ENCODE peak calls at places on chromosomes 11 and 22, in four cellular contexts. B, F, X and M are unnamed samples.

GRCh38 chr11:2768471-2769408 is 68.9 kb upstream of the KCNQ1OT1 start:
- DNase-seq in X (peak), B (peak), F (peak), M (no peak)

GRCh38 chr11:58659404-58659803 is 36.9 kb downstream of the CNTF start:
- DNase-seq in X (no peak), B (no peak), F (no peak), M (no peak)

GRCh38 chr11:3964056-3964455 is 108.6 kb downstream of the STIM1 start:
- DNase-seq in X (no peak), B (no peak), F (no peak), M (no peak)

GRCh38 chr22:29265929-29266328 is 1.9 kb downstream of the RHBDD3 start:
- DNase-seq in X (no peak), F (no peak), B (no peak), M (no peak)

GRCh38 chr11:64148200-64148916 is 17.6 kb downstream of the MACROD1 start:
- DNase-seq in X (peak), B (peak), F (no peak), M (peak)

GRCh38 chr22:34997921-34998320 is 68.0 kb upstream of the ISX start:
- DNase-seq in F (no peak), X (no peak), B (no peak), M (no peak)

GRCh38 chr22:43343262-43343988 is at the start of gene SCUBE1:
- DNase-seq in F (no peak), X (no peak), B (no peak), M (peak)

GRCh38 chr22:24707477-24707816 is 67.1 kb downstream of the PIWIL3 start:
- DNase-seq in F (no peak), B (no peak), X (no peak), M (no peak)

GRCh38 chr11:119721129-119722120 is 7.6 kb downstream of the NECTIN1 start:
- DNase-seq in X (no peak), F (no peak), B (no peak), M (no peak)

GRCh38 chr11:120512727-120513435 is 1.3 kb downstream of the GRIK4 start:
- DNase-seq in X (no peak), B (no peak), F (peak), M (no peak)

GRCh38 chr22:39350803-39351688 is 1.3 kb downstream of the SYNGR1 start:
- DNase-seq in X (no peak), B (no peak), F (no peak), M (no peak)

GRCh38 chr11:124896821-124897391 is 759 bp downstream of the ROBO4 start:
- DNase-seq in B (no peak), X (peak), F (no peak), M (no peak)

GRCh38 chr22:41779889-41780505 is 20.5 kb upstream of the CCDC134 start:
- DNase-seq in X (no peak), F (no peak), B (no peak), M (no peak)

GRCh38 chr11:26244207-26244606 is 87.7 kb upstream of the ANO3 start:
- DNase-seq in F (no peak), X (no peak), B (no peak), M (no peak)

GRCh38 chr11:5930614-5931013 is 11.4 kb upstream of the OR56A3 start:
- DNase-seq in X (peak), F (no peak), B (no peak), M (no peak)

GRCh38 chr11:86202013-86202336 is 42.6 kb upstream of the EED start:
- DNase-seq in F (no peak), B (no peak), X (no peak), M (no peak)

GRCh38 chr11:84981296-84981695 is 645.8 kb downstream of the DLG2 start:
- DNase-seq in F (no peak), X (no peak), B (no peak), M (no peak)

GRCh38 chr11:112221263-112221835 is 4.9 kb upstream of the PTS start:
- DNase-seq in B (no peak), X (no peak), F (no peak), M (no peak)

GRCh38 chr11:13140028-13140870 is 131.1 kb downstream of the RASSF10 start:
- DNase-seq in F (no peak), X (no peak), B (no peak), M (no peak)

GRCh38 chr22:19843107-19843856 is 11.4 kb downstream of the GNB1L start:
- DNase-seq in F (no peak), B (no peak), X (peak), M (no peak)

GRCh38 chr11:850777-851762 is 8.4 kb downstream of the TSPAN4 start:
- DNase-seq in B (no peak), X (no peak), F (no peak), M (no peak)

GRCh38 chr11:2812371-2812991 is 73.1 kb downstream of the CDKN1C start:
- DNase-seq in X (peak), B (no peak), F (no peak), M (no peak)

GRCh38 chr11:123543796-123544195 is 110.6 kb downstream of the SCN3B start:
- DNase-seq in F (peak), X (no peak), B (no peak), M (no peak)

GRCh38 chr22:30647536-30647935 is 12.0 kb downstream of the SLC35E4 start:
- DNase-seq in F (no peak), X (no peak), B (no peak), M (no peak)

GRCh38 chr11:96341237-96342130 is 1.5 kb downstream of the MAML2 start:
- DNase-seq in X (peak), F (no peak), B (peak), M (no peak)

GRCh38 chr22:48488149-48488551 is 1339.5 kb downstream of the BRD1 start:
- DNase-seq in F (peak), X (no peak), B (no peak), M (no peak)

GRCh38 chr22:34297536-34298120 is 377.4 kb upstream of the LARGE1 start:
- DNase-seq in F (no peak), X (no peak), B (no peak), M (no peak)

GRCh38 chr11:65781152-65781961 is 581 bp upstream of the AP5B1 start:
- DNase-seq in B (no peak), X (peak), F (peak), M (no peak)
- TF ChIP-seq CTCF in B (no peak), X (no peak), F (no peak), M (peak)

GRCh38 chr11:113255096-113255495 is 59.3 kb upstream of the TTC12 start:
- DNase-seq in B (no peak), X (no peak), F (no peak), M (no peak)

GRCh38 chr11:113253406-113253805 is 61.0 kb upstream of the TTC12 start:
- DNase-seq in B (no peak), X (no peak), F (no peak), M (no peak)

GRCh38 chr11:113260096-113260425 is 54.3 kb upstream of the TTC12 start:
- DNase-seq in F (no peak), B (no peak), X (no peak), M (no peak)

GRCh38 chr11:113255741-113256140 is 58.6 kb upstream of the TTC12 start:
- DNase-seq in F (no peak), X (no peak), B (no peak), M (no peak)

GRCh38 chr11:113256431-113257227 is 57.8 kb upstream of the TTC12 start:
- DNase-seq in X (no peak), F (no peak), B (no peak), M (no peak)
- H3K4me3 ChIP-seq in X (no peak), F (no peak), B (no peak), M (no peak)

GRCh38 chr22:50443801-50444625 is 30.8 kb downstream of the SBF1 start:
- DNase-seq in F (no peak), B (no peak), X (no peak), M (no peak)
- TF ChIP-seq POLR2A in F (no peak), B (no peak), X (no peak), M (no peak)

GRCh38 chr22:23281406-23282088 is 101.2 kb downstream of the BCR start:
- DNase-seq in X (peak), B (peak), F (peak), M (peak)

GRCh38 chr22:23281053-23281405 is 100.7 kb downstream of the BCR start:
- DNase-seq in F (no peak), B (no peak), X (no peak), M (no peak)

GRCh38 chr22:23282516-23282915 is 102.2 kb downstream of the BCR start:
- DNase-seq in B (no peak), F (no peak), X (no peak), M (no peak)

GRCh38 chr22:23282986-23283385 is 102.7 kb downstream of the BCR start:
- DNase-seq in X (no peak), B (no peak), F (no peak), M (no peak)

DNA sequence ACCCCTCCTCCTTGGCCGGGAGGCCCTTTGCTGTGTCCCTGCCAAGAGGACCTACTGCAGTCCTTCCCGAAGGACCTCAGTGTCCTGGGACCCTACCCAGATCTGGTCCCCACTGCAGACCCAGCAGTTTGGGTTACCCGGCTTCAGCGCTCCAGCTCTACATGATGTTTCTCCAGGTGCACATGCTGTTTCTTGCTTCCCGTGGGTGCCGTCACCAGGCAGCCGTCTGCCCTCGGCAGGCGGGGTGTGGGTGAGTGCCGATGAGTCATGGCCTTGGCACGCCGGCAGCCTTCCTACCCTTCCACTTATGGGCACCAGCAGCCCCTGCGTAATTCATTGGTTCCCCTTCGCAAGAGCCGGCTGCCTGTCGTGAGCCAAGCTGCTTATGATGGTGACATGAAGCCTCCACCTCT is 101.8 kb downstream of the BCR start:
- DNase-seq in B (peak), X (peak), F (no peak), M (no peak)
- TF ChIP-seq CTCF in B (no peak), X (no peak), F (no peak), M (peak)

GRCh38 chr11:70463478-70464255 is 65.3 kb downstream of the CTTN start:
- DNase-seq in X (no peak), F (no peak), B (no peak), M (no peak)

GRCh38 chr11:70462818-70463477 is 64.6 kb downstream of the CTTN start:
- DNase-seq in X (no peak), F (no peak), B (no peak), M (no peak)

GRCh38 chr11:70456921-70457532 is 58.7 kb downstream of the CTTN start:
- DNase-seq in B (no peak), X (no peak), F (no peak), M (no peak)

GRCh38 chr11:70460959-70461358 is 62.6 kb downstream of the CTTN start:
- DNase-seq in B (no peak), F (no peak), X (no peak), M (no peak)

DNA sequence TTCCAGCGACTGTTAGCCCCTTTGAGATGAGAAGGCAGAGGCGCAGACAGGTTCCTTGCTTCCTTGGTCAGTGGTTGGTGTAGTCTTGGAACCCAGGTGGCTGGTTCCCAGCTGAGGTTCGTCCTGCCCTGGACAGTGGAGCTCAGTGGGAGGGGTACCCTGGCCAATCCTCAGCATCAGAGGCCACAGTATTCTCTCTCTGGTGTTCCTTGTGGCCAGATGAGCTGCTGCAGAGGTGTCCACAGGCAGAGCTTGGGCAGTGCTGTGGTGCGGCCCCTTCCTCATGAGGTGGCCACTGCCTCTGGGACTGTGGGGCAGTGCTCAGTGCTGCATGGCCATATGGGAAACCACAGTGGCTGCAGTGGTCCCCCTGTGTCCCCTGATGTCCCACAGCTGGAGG is 61.8 kb downstream of the CTTN start:
- DNase-seq in X (no peak), B (no peak), F (no peak), M (no peak)
- H3K4me3 ChIP-seq in X (no peak), B (no peak), F (no peak), M (no peak)

GRCh38 chr11:57475671-57476222 is 15.4 kb downstream of the RTN4RL2 start:
- DNase-seq in F (no peak), X (no peak), B (no peak), M (no peak)

GRCh38 chr11:57475191-57475590 is 14.9 kb downstream of the RTN4RL2 start:
- DNase-seq in F (no peak), X (no peak), B (no peak), M (no peak)

GRCh38 chr11:57477507-57478189 is 17.3 kb downstream of the RTN4RL2 start:
- DNase-seq in F (no peak), B (no peak), X (no peak), M (no peak)

GRCh38 chr11:57476883-57477506 is 16.7 kb downstream of the RTN4RL2 start:
- DNase-seq in X (no peak), B (no peak), F (no peak), M (peak)

GRCh38 chr11:57476223-57476882 is 16.0 kb downstream of the RTN4RL2 start:
- DNase-seq in F (no peak), B (no peak), X (no peak), M (no peak)
- TF ChIP-seq POLR2A in F (no peak), B (no peak), X (no peak), M (no peak)

GRCh38 chr22:38345782-38346181 is 28.5 kb upstream of the CSNK1E start:
- DNase-seq in X (peak), B (peak), F (peak), M (no peak)
- TF ChIP-seq CTCF in X (no peak), B (no peak), F (no peak), M (no peak)

GRCh38 chr22:27502327-27502726 is 299.2 kb downstream of the MN1 start:
- DNase-seq in X (no peak), B (no peak), F (no peak), M (no peak)
- H3K4me3 ChIP-seq in X (no peak), B (no peak), F (no peak), M (no peak)